ENCODE peak calls at places on chromosomes 13 and 19, in nine cellular contexts. P is mucosa of descending colon; Y is AG09319; W is suprapubic skin; Q is fibroblast of pulmonary artery; N is adipocyte; D is GM13976; Z is effector CD4-positive, alpha-beta T cell; L is DMS79 treated with DMSO at 0.1 percent for 48 hours. E is an unnamed sample.

GRCh38 chr13:21735621-21736401 is 64.9 kb downstream of the FGF9 start:
- DNase-seq in Z (no peak), L (no peak), Y (no peak), Q (no peak), W (no peak), P (no peak), D (no peak), N (no peak), E (peak)

GRCh38 chr13:34555988-34556387 is 386.1 kb upstream of the NBEA start:
- DNase-seq in Q (no peak), D (no peak), L (no peak), W (no peak), N (no peak), P (no peak), Z (no peak), Y (no peak), E (no peak)

GRCh38 chr19:19591133-19591825 is 27.2 kb downstream of the PBX4 start:
- DNase-seq in L (no peak), Y (peak), D (peak), W (no peak), P (no peak), Z (peak), N (peak), Q (peak), E (peak)

GRCh38 chr19:38849746-38850230 is at the start of gene HNRNPL:
- DNase-seq in N (no peak), L (no peak), Y (no peak), P (peak), Z (no peak), W (no peak), D (peak), Q (no peak), E (no peak)

GRCh38 chr13:78816592-78816991 is 157.6 kb upstream of the OBI1 start:
- DNase-seq in L (no peak), P (peak), W (no peak), Y (no peak), N (no peak), D (no peak), Z (no peak), Q (no peak), E (no peak)

GRCh38 chr19:33332248-33332647 is 29.9 kb upstream of the CEBPA start:
- DNase-seq in L (no peak), W (no peak), Z (no peak), Q (no peak), N (no peak), P (no peak), Y (no peak), D (no peak), E (no peak)

GRCh38 chr13:76418404-76418803 is 467.8 kb downstream of the KCTD12 start:
- DNase-seq in P (no peak), D (no peak), Y (no peak), L (no peak), W (no peak), Z (no peak), Q (peak), N (no peak), E (no peak)

GRCh38 chr13:98775844-98776598 is 23.5 kb upstream of the SLC15A1 start:
- DNase-seq in W (no peak), Q (peak), N (peak), Z (no peak), L (no peak), Y (no peak), D (no peak), P (peak), E (no peak)

GRCh38 chr19:1355974-1356865 is 27.5 kb upstream of the NDUFS7 start:
- DNase-seq in W (no peak), P (no peak), Z (no peak), N (no peak), D (no peak), Q (peak), Y (no peak), L (peak), E (no peak)

GRCh38 chr19:39150235-39150634 is 24.6 kb downstream of the PAK4 start:
- DNase-seq in D (no peak), L (no peak), Y (no peak), N (no peak), Z (no peak), P (no peak), W (no peak), Q (no peak), E (no peak)

GRCh38 chr19:10713317-10713716 is 4.6 kb upstream of the DNM2 start:
- DNase-seq in W (no peak), P (peak), Y (no peak), L (no peak), Z (no peak), D (no peak), N (no peak), Q (no peak), E (no peak)

GRCh38 chr13:47696677-47697076 is 304.4 kb downstream of the SUCLA2 start:
- DNase-seq in W (no peak), P (no peak), Q (no peak), N (no peak), Z (no peak), D (no peak), L (no peak), Y (no peak), E (no peak)

GRCh38 chr13:106314417-106314816 is 221.0 kb downstream of the EFNB2 start:
- DNase-seq in Z (no peak), Y (no peak), D (no peak), Q (no peak), W (no peak), N (no peak), P (no peak), L (no peak), E (no peak)

GRCh38 chr13:26482451-26483197 is 74.9 kb upstream of the WASF3 start:
- DNase-seq in Q (peak), N (peak), D (peak), Y (no peak), W (no peak), L (peak), P (no peak), Z (peak), E (peak)

GRCh38 chr13:86684402-86684801 is 885.2 kb upstream of the SLITRK6 start:
- DNase-seq in P (no peak), Q (no peak), Z (no peak), N (no peak), Y (no peak), W (no peak), L (no peak), D (no peak), E (no peak)

GRCh38 chr13:114043421-114044053 is 69.7 kb upstream of the C13orf46 start:
- DNase-seq in P (no peak), Q (peak), W (peak), D (no peak), Y (peak), Z (no peak), L (no peak), N (no peak), E (peak)

GRCh38 chr13:29595380-29596063 is at the start of gene SLC7A1:
- DNase-seq in P (peak), N (peak), Q (peak), L (peak), Z (peak), D (peak), W (peak), Y (peak), E (peak)

GRCh38 chr13:110874508-110874960 is 40.3 kb downstream of the ANKRD10 start:
- DNase-seq in D (peak), N (peak), Z (peak), W (peak), P (peak), Y (no peak), Q (peak), L (peak), E (peak)

GRCh38 chr19:17325881-17326594 is 8.6 kb downstream of the ANO8 start:
- DNase-seq in Y (no peak), Q (no peak), N (no peak), W (peak), L (no peak), Z (no peak), D (no peak), P (no peak), E (peak)

GRCh38 chr19:13588953-13589833 is 82.9 kb upstream of the CACNA1A start:
- DNase-seq in N (peak), W (peak), L (peak), P (peak), Q (peak), Z (peak), D (peak), Y (no peak), E (peak)

GRCh38 chr19:49638360-49638759 is 1.6 kb downstream of the RRAS start:
- DNase-seq in Z (no peak), N (peak), P (no peak), Q (peak), L (no peak), W (no peak), Y (no peak), D (no peak), E (no peak)

GRCh38 chr19:604355-604754 is 14.7 kb downstream of the HCN2 start:
- DNase-seq in W (no peak), Y (no peak), D (peak), L (no peak), Q (no peak), P (no peak), N (no peak), Z (no peak), E (no peak)

GRCh38 chr19:44635581-44636438 is 7.9 kb upstream of the PVR start:
- DNase-seq in Y (no peak), N (peak), D (no peak), Z (no peak), P (no peak), W (no peak), Q (peak), L (no peak), E (no peak)

GRCh38 chr19:18796239-18796638 is 5.1 kb upstream of the COMP start:
- DNase-seq in D (no peak), W (no peak), P (no peak), L (no peak), N (no peak), Z (no peak), Q (no peak), Y (no peak), E (no peak)

GRCh38 chr19:23787106-23787505 is 28.4 kb upstream of the ZNF681 start:
- DNase-seq in Q (peak), D (no peak), P (no peak), Y (no peak), N (no peak), W (no peak), L (no peak), Z (no peak), E (no peak)

GRCh38 chr13:69474286-69474685 is 633.3 kb upstream of the ATXN8OS start:
- DNase-seq in Y (no peak), W (no peak), L (no peak), N (no peak), P (no peak), Q (no peak), D (no peak), Z (no peak), E (no peak)

GRCh38 chr13:41453620-41454019 is 3.7 kb upstream of the RGCC start:
- DNase-seq in Y (no peak), Z (no peak), W (no peak), L (no peak), P (no peak), D (no peak), Q (no peak), N (no peak), E (no peak)

GRCh38 chr19:7781157-7781556 is 18.1 kb downstream of the CLEC4M start:
- DNase-seq in Z (no peak), Y (no peak), D (no peak), W (no peak), Q (no peak), L (no peak), N (no peak), P (no peak), E (no peak)

GRCh38 chr13:23160241-23161175 is 20.3 kb upstream of the SGCG start:
- DNase-seq in D (no peak), P (no peak), Y (no peak), Q (no peak), L (no peak), N (no peak), Z (no peak), W (no peak), E (no peak)

GRCh38 chr13:30982506-30982905 is 50.0 kb downstream of the TEX26 start:
- DNase-seq in Y (no peak), Q (no peak), L (no peak), D (no peak), W (no peak), N (no peak), Z (no peak), P (no peak), E (no peak)

GRCh38 chr19:49020931-49021895 is 2.9 kb downstream of the CGB3 start:
- DNase-seq in L (no peak), Z (no peak), Q (no peak), W (no peak), Y (no peak), P (no peak), D (peak), N (no peak), E (no peak)

E was measured in body of pancreas.